ENCODE peak calls at places on chromosomes 6 and 20, in nine cellular contexts. Q is DMS153; E is H9; S is RPMI8226; P is AG08396; Z is stimulated activated naive CD8-positive, alpha-beta T cell treated with anti-CD3 and anti-CD28 coated beads, Interleukin-15, Interleukin-2, amounts not matched to agents 100 U/mL and 50 U/mL, for 24 hours; F is NCI-H1092 treated with DMSO at 0.1 percent for 48 hours; M is head of caudate nucleus; V is NCI-H1694 treated with DMSO at 0.1 percent for 48 hours. N is an unnamed sample.

GRCh38 chr20:32358883-32359632 is 927 bp downstream of the ASXL1 start:
- DNase-seq in V (peak; percentile 9), Q (no peak), S (peak; percentile 80), F (no peak), P (peak; percentile 83), Z (peak; percentile 87), E (peak; percentile 91), M (peak; percentile 64), N (peak; percentile 71)

GRCh38 chr20:3732327-3733118 is at the start of gene HSPA12B:
- DNase-seq in P (no peak), Q (no peak), Z (no peak), M (no peak), E (peak; percentile 56), F (no peak), S (no peak), V (no peak), N (no peak)

GRCh38 chr6:1422290-1422689 is 32.9 kb downstream of the FOXF2 start:
- DNase-seq in V (no peak), E (no peak), S (no peak), Z (no peak), F (no peak), Q (no peak), M (no peak), P (no peak), N (no peak)

GRCh38 chr6:43770417-43771209 is 602 bp downstream of the VEGFA start:
- DNase-seq in S (peak; percentile 61), Q (no peak), F (peak; percentile 49), Z (peak; percentile 57), M (peak; percentile 21), V (peak; percentile 13), E (no peak), P (peak; percentile 79), N (no peak)

GRCh38 chr6:28488916-28489365 is 26.7 kb downstream of the GPX6 start:
- DNase-seq in E (no peak), F (no peak), S (peak; percentile 75), P (peak; percentile 39), V (peak; percentile 68), Q (no peak), M (no peak), Z (peak; percentile 68), N (peak; percentile 21)

GRCh38 chr6:20328266-20328946 is 73.3 kb upstream of the E2F3 start:
- DNase-seq in S (no peak), V (no peak), M (no peak), E (no peak), F (no peak), Q (no peak), P (peak; percentile 35), Z (no peak), N (no peak)

GRCh38 chr20:51750037-51750769 is 18.0 kb downstream of the ATP9A start:
- DNase-seq in Q (peak; percentile 80), M (peak; percentile 65), F (no peak), P (peak; percentile 83), Z (peak; percentile 46), V (peak; percentile 25), E (no peak), S (peak; percentile 13), N (no peak)

GRCh38 chr6:11231564-11232176 is 798 bp downstream of the NEDD9 start:
- DNase-seq in Q (no peak), M (no peak), P (no peak), S (no peak), E (no peak), V (no peak), Z (no peak), F (no peak), N (no peak)

GRCh38 chr6:81450180-81450579 is 302.3 kb downstream of the TENT5A start:
- DNase-seq in Z (no peak), Q (no peak), V (no peak), E (no peak), P (peak; percentile 9), M (no peak), S (no peak), F (no peak), N (no peak)

GRCh38 chr6:110020888-110021287 is 42.8 kb downstream of the GPR6 start:
- DNase-seq in P (no peak), E (no peak), V (no peak), M (no peak), S (no peak), Q (no peak), F (no peak), Z (no peak), N (no peak)

GRCh38 chr6:106823058-106823457 is 151.5 kb downstream of the CD24 start:
- DNase-seq in V (no peak), E (no peak), Q (no peak), Z (no peak), P (no peak), S (no peak), F (no peak), M (no peak), N (no peak)

GRCh38 chr6:162198072-162198471 is 529.5 kb downstream of the PRKN start:
- DNase-seq in Z (no peak), F (no peak), Q (no peak), S (no peak), E (peak; percentile 40), P (no peak), V (no peak), M (no peak), N (no peak)

GRCh38 chr6:24743265-24743943 is 24.4 kb upstream of the C6orf62 start:
- DNase-seq in S (peak; percentile 87), F (no peak), Z (peak; percentile 36), M (no peak), V (no peak), E (no peak), Q (no peak), P (peak; percentile 78), N (no peak)

GRCh38 chr6:13760948-13761347 is 49.3 kb upstream of the RANBP9 start:
- DNase-seq in V (no peak), Z (no peak), P (peak; percentile 58), M (no peak), Q (no peak), E (no peak), F (no peak), S (no peak), N (no peak)

GRCh38 chr6:100622907-100623692 is 158.4 kb upstream of the SIM1 start:
- DNase-seq in E (no peak), P (peak; percentile 7), Q (no peak), S (no peak), Z (no peak), F (no peak), V (no peak), M (no peak), N (no peak)

GRCh38 chr6:108359901-108360882 is 65.3 kb downstream of the AFG1L start:
- DNase-seq in S (peak; percentile 3), E (no peak), Q (no peak), F (no peak), Z (no peak), M (no peak), V (no peak), P (no peak), N (no peak)

GRCh38 chr6:35429463-35429862 is 22.7 kb upstream of the FANCE start:
- DNase-seq in P (no peak), Q (no peak), M (no peak), V (no peak), S (no peak), Z (no peak), E (no peak), F (no peak), N (no peak)

GRCh38 chr20:25749667-25750066 is 53.0 kb upstream of the ZNF337 start:
- DNase-seq in Z (no peak), E (no peak), F (no peak), P (no peak), V (no peak), Q (no peak), M (no peak), S (no peak), N (no peak)

GRCh38 chr6:156862711-156863110 is 85.5 kb downstream of the ARID1B start:
- DNase-seq in V (no peak), P (no peak), Z (peak; percentile 23), M (no peak), F (no peak), Q (no peak), S (no peak), E (no peak), N (no peak)

GRCh38 chr6:122998403-122998965 is 2.4 kb downstream of the CLVS2 start:
- DNase-seq in E (no peak), M (no peak), F (no peak), P (no peak), Z (no peak), S (no peak), V (no peak), Q (no peak), N (no peak)

GRCh38 chr6:37442416-37443218 is 9.6 kb downstream of the CMTR1 start:
- DNase-seq in E (no peak), F (no peak), Z (no peak), P (no peak), S (no peak), M (no peak), V (no peak), Q (no peak), N (peak; percentile 12)

GRCh38 chr20:37276494-37277252 is 12.8 kb upstream of the MANBAL start:
- DNase-seq in M (no peak), V (peak; percentile 48), Q (peak; percentile 57), S (peak; percentile 90), F (peak; percentile 87), Z (no peak), E (no peak), P (peak; percentile 76), N (peak; percentile 63)

GRCh38 chr20:1437222-1437904 is 29.3 kb downstream of the NSFL1C start:
- DNase-seq in M (peak; percentile 76), S (peak; percentile 76), E (peak; percentile 79), V (peak; percentile 75), Z (peak; percentile 79), P (peak; percentile 66), F (peak; percentile 64), Q (peak; percentile 59), N (peak; percentile 24)

GRCh38 chr20:48828734-48829460 is 1.1 kb upstream of the PREX1 start:
- DNase-seq in S (no peak), V (no peak), P (no peak), E (no peak), F (no peak), Q (no peak), M (no peak), Z (no peak), N (no peak)

GRCh38 chr6:140463312-140463710 is 1088.9 kb upstream of the CITED2 start:
- DNase-seq in Q (no peak), P (no peak), S (no peak), M (no peak), V (no peak), F (no peak), Z (no peak), E (no peak), N (no peak)

GRCh38 chr6:89369009-89369408 is 16.5 kb upstream of the UBE2J1 start:
- DNase-seq in V (no peak), F (no peak), M (peak; percentile 19), Q (peak; percentile 15), Z (no peak), P (peak; percentile 60), S (peak; percentile 27), E (peak; percentile 58), N (peak; percentile 44)

GRCh38 chr6:117545161-117545595 is 57.1 kb downstream of the GOPC start:
- DNase-seq in P (no peak), V (no peak), Q (peak; percentile 14), S (no peak), M (no peak), Z (no peak), E (no peak), F (no peak), N (no peak)

GRCh38 chr6:4703367-4703766 is 72.8 kb upstream of the CDYL start:
- DNase-seq in S (no peak), Q (no peak), F (no peak), M (no peak), E (no peak), V (no peak), Z (no peak), P (no peak), N (no peak)

GRCh38 chr6:98041921-98042320 is 758.9 kb upstream of the MMS22L start:
- DNase-seq in Z (no peak), E (no peak), Q (peak; percentile 59), F (peak; percentile 62), P (no peak), V (no peak), S (no peak), M (no peak), N (no peak)

GRCh38 chr20:9442858-9443257 is 71.5 kb upstream of the LAMP5 start:
- DNase-seq in V (no peak), P (no peak), E (no peak), M (no peak), S (peak; percentile 5), Q (peak; percentile 54), Z (no peak), F (peak; percentile 1), N (no peak)

GRCh38 chr20:54197621-54198604 is 10.0 kb upstream of the PFDN4 start:
- DNase-seq in S (peak; percentile 34), P (peak; percentile 27), V (no peak), F (no peak), Z (no peak), Q (no peak), M (no peak), E (no peak), N (peak; percentile 35)